ENCODE peak calls at places on chromosomes 7 and 10, in five cellular contexts. S is Kasumi-1; V is fibroblast of mammary gland; U is NCI-H2029; W is activated T-cell treated with anti-CD3 and anti-CD28 coated beads, Interleukin-2, amount 50 U/mL, for 72 hours. Q is an unnamed sample.

GRCh38 chr10:60816624-60817023 is 38.3 kb downstream of the CDK1 start:
- DNase-seq in S (peak; percentile 84), V (peak; percentile 87), U (peak; percentile 5), W (peak; percentile 28), Q (peak; percentile 85)

GRCh38 chr10:43384252-43385221 is 13.1 kb downstream of the FXYD4 start:
- DNase-seq in S (no peak), V (no peak), U (no peak), W (no peak), Q (no peak)

GRCh38 chr7:123070702-123071286 is 75.3 kb upstream of the TAS2R16 start:
- DNase-seq in S (no peak), V (peak; percentile 16), U (no peak), W (no peak), Q (peak; percentile 60)

GRCh38 chr7:98362517-98362916 is 38.4 kb downstream of the BAIAP2L1 start:
- DNase-seq in S (no peak), V (no peak), U (no peak), W (no peak), Q (peak; percentile 75)

GRCh38 chr7:57403601-57404342 is 46.2 kb upstream of the ZNF716 start:
- DNase-seq in S (no peak), V (peak; percentile 36), U (no peak), W (no peak), Q (no peak)

GRCh38 chr7:151398446-151399304 is 11.2 kb downstream of the WDR86 start:
- DNase-seq in S (no peak), V (peak; percentile 16), U (no peak), W (no peak), Q (no peak)

GRCh38 chr10:21675157-21675796 is 141.2 kb downstream of the MLLT10 start:
- DNase-seq in S (peak; percentile 79), V (peak; percentile 52), U (no peak), W (peak; percentile 34), Q (peak; percentile 60)

GRCh38 chr10:13103554-13103953 is 3.6 kb downstream of the OPTN start:
- DNase-seq in S (no peak), V (no peak), U (no peak), W (no peak), Q (no peak)

GRCh38 chr10:71667374-71667750 is 52.2 kb downstream of the C10orf105 start:
- DNase-seq in S (peak; percentile 64), V (no peak), U (no peak), W (no peak), Q (no peak)

GRCh38 chr7:17212188-17212587 is 86.3 kb upstream of the AHR start:
- DNase-seq in S (no peak), V (no peak), U (no peak), W (no peak), Q (no peak)

GRCh38 chr10:14880201-14880600 is 1.5 kb downstream of the SUV39H2 start:
- DNase-seq in S (no peak), V (no peak), U (no peak), W (no peak), Q (peak; percentile 48)

GRCh38 chr10:30736685-30737232 is 107.2 kb upstream of the LYZL2 start:
- DNase-seq in S (peak; percentile 88), V (peak; percentile 99), U (no peak), W (peak; percentile 65), Q (peak; percentile 32)

GRCh38 chr10:25849971-25850370 is 84.1 kb upstream of the MYO3A start:
- DNase-seq in S (no peak), V (no peak), U (no peak), W (no peak), Q (peak; percentile 34)